ENCODE peak calls at places on chromosomes 6 and 20, in four cellular contexts. Q is GM04504; N is stimulated activated CD4-positive, alpha-beta T cell treated with anti-CD3 and anti-CD28 coated beads, Interleukin-12 subunit alpha, Interleukin-12 subunit beta, amount 100 ng/mL, for 48 hours; F is Kasumi-1. U is an unnamed sample.

GRCh38 chr6:162151050-162151658 is 576.4 kb downstream of the PRKN start:
- DNase-seq in F (peak), Q (no peak), N (no peak), U (no peak)

GRCh38 chr6:85015396-85015990 is 251.1 kb upstream of the TBX18 start:
- DNase-seq in F (no peak), Q (no peak), N (peak), U (no peak)

GRCh38 chr6:16800942-16801341 is 39.7 kb upstream of the ATXN1 start:
- DNase-seq in F (peak), Q (no peak), N (no peak), U (no peak)

GRCh38 chr6:159104163-159104885 is 59.5 kb upstream of the TAGAP start:
- DNase-seq in N (peak), F (peak), Q (no peak), U (peak)

GRCh38 chr6:36818741-36819140 is 20.5 kb downstream of the CPNE5 start:
- DNase-seq in Q (no peak), F (no peak), N (no peak), U (no peak)

GRCh38 chr6:101163611-101164010 is 229.9 kb upstream of the GRIK2 start:
- DNase-seq in N (no peak), Q (no peak), F (no peak), U (no peak)

GRCh38 chr20:34980543-34981213 is 25.0 kb downstream of the MYH7B start:
- DNase-seq in N (no peak), F (no peak), Q (peak), U (no peak)

GRCh38 chr6:161362266-161362665 is 88.4 kb upstream of the AGPAT4 start:
- DNase-seq in N (no peak), Q (no peak), F (no peak), U (no peak)

GRCh38 chr6:139657121-139657520 is 282.7 kb upstream of the CITED2 start:
- DNase-seq in F (no peak), N (no peak), Q (no peak), U (no peak)

U was measured in Jurkat, Clone E6-1.